ENCODE peak calls at places on chromosomes 12 and 14, in five cellular contexts. I is NCI-H345; T is HEK293T; V is stimulated activated naive CD8-positive, alpha-beta T cell treated with anti-CD3 and anti-CD28 coated beads, Interleukin-15, Interleukin-2, amounts not matched to agents 100 U/mL and 50 U/mL, for 24 hours; Z is stimulated activated CD4-positive, alpha-beta T cell treated with anti-CD3 and anti-CD28 coated beads, Interleukin-1b, Interleukin-23, amount 100 ng/mL, for 24 hours. W is an unnamed sample.
A peak's percentile ranks its signal among the peaks of the same experiment; 100 is the strongest.

GRCh38 chr12:21877583-21877982 is 63.6 kb downstream of the ABCC9 start:
- DNase-seq in I (no peak), T (no peak), V (no peak), Z (no peak), W (no peak)

GRCh38 chr14:71803539-71804260 is 128.5 kb upstream of the RGS6 start:
- DNase-seq in I (no peak), T (no peak), V (no peak), Z (no peak), W (no peak)

GRCh38 chr14:38079886-38080285 is 127.8 kb upstream of the SSTR1 start:
- DNase-seq in I (no peak), T (no peak), V (no peak), Z (no peak), W (no peak)

GRCh38 chr14:97074860-97075259 is 277.7 kb downstream of the VRK1 start:
- DNase-seq in I (no peak), T (no peak), V (no peak), Z (no peak), W (no peak)

GRCh38 chr14:73058923-73059311 is 583 bp downstream of the RBM25 start:
- DNase-seq in I (peak; percentile 43), T (peak; percentile 40), V (no peak), Z (no peak), W (no peak)

GRCh38 chr14:33062881-33063280 is 124.2 kb downstream of the NPAS3 start:
- DNase-seq in I (no peak), T (no peak), V (no peak), Z (no peak), W (no peak)

GRCh38 chr14:104353221-104353920 is 215.0 kb downstream of the KIF26A start:
- DNase-seq in I (no peak), T (no peak), V (no peak), Z (no peak), W (peak; percentile 12)

GRCh38 chr14:31692376-31692781 is 131.2 kb downstream of the NUBPL start:
- DNase-seq in I (no peak), T (no peak), V (no peak), Z (no peak), W (no peak)

GRCh38 chr14:68074765-68075381 is 255.3 kb downstream of the RAD51B start:
- DNase-seq in I (no peak), T (no peak), V (no peak), Z (no peak), W (no peak)

GRCh38 chr14:84482256-84483071 is 1047.5 kb upstream of the FLRT2 start:
- DNase-seq in I (no peak), T (no peak), V (no peak), Z (no peak), W (no peak)

GRCh38 chr14:93536945-93537344 is 106.2 kb downstream of the UNC79 start:
- DNase-seq in I (peak; percentile 5), T (peak; percentile 6), V (no peak), Z (no peak), W (no peak)

GRCh38 chr14:89137514-89138163 is 279.4 kb downstream of the FOXN3 start:
- DNase-seq in I (no peak), T (no peak), V (no peak), Z (no peak), W (peak; percentile 66)

GRCh38 chr14:73796881-73797539 is 54.6 kb upstream of the PTGR2 start:
- DNase-seq in I (no peak), T (no peak), V (no peak), Z (no peak), W (no peak)

GRCh38 chr12:1797011-1797901 is 23.1 kb upstream of the LRTM2 start:
- DNase-seq in I (no peak), T (no peak), V (peak; percentile 72), Z (no peak), W (peak; percentile 86)

GRCh38 chr12:22255097-22255496 is 79.4 kb downstream of the ST8SIA1 start:
- DNase-seq in I (no peak), T (no peak), V (no peak), Z (no peak), W (no peak)

GRCh38 chr12:132323171-132324010 is 6.0 kb downstream of the GALNT9 start:
- DNase-seq in I (no peak), T (no peak), V (peak; percentile 22), Z (no peak), W (peak; percentile 30)

GRCh38 chr12:109458086-109458485 is 19.0 kb downstream of the KCTD10 start:
- DNase-seq in I (no peak), T (no peak), V (no peak), Z (no peak), W (no peak)

GRCh38 chr12:128637616-128638606 is 185.8 kb downstream of the SLC15A4 start:
- DNase-seq in I (no peak), T (no peak), V (no peak), Z (no peak), W (no peak)

W was measured in Right ventricle myocardium superior.